ENCODE peak calls at places on chromosomes 3 and 15, in nine cellular contexts. P, R, Q, B, F, C, K, W and S are unnamed samples.

GRCh38 chr3:45654344-45654934 is 34.8 kb upstream of the SACM1L start:
- DNase-seq in R (no peak), F (no peak), Q (no peak), B (peak), W (no peak), P (no peak), K (peak), C (no peak), S (no peak)

GRCh38 chr15:98503970-98504369 is 144.4 kb upstream of the IGF1R start:
- DNase-seq in K (no peak), R (no peak), W (peak), B (no peak), C (peak), F (no peak), Q (no peak), P (no peak), S (no peak)

GRCh38 chr3:72679540-72680198 is 168.6 kb downstream of the SHQ1 start:
- DNase-seq in Q (no peak), R (no peak), K (no peak), F (no peak), P (peak), C (peak), W (no peak), B (peak), S (peak)

GRCh38 chr3:155233213-155233612 is 60.3 kb downstream of the STRIT1 start:
- DNase-seq in B (no peak), Q (no peak), R (no peak), K (no peak), C (peak), W (peak), P (peak), F (no peak), S (peak)

GRCh38 chr15:66657062-66658020 is 44.7 kb upstream of the SMAD6 start:
- DNase-seq in R (no peak), W (no peak), P (no peak), B (no peak), Q (no peak), F (no peak), C (no peak), K (peak), S (no peak)

GRCh38 chr3:29183346-29184087 is 97.4 kb upstream of the RBMS3 start:
- DNase-seq in K (no peak), P (peak), R (no peak), B (no peak), C (peak), W (no peak), Q (no peak), F (no peak), S (no peak)

GRCh38 chr3:69740103-69741021 is 1.1 kb downstream of the MITF start:
- DNase-seq in F (peak), Q (no peak), R (no peak), C (no peak), P (no peak), B (peak), W (peak), K (peak), S (no peak)

GRCh38 chr3:174153875-174154274 is 705.3 kb upstream of the NAALADL2 start:
- DNase-seq in W (no peak), C (peak), K (no peak), F (no peak), P (peak), R (no peak), B (no peak), Q (no peak), S (no peak)

GRCh38 chr3:111999924-112000835 is 1.5 kb downstream of the TAGLN3 start:
- DNase-seq in W (no peak), R (no peak), F (no peak), B (peak), Q (no peak), K (peak), P (no peak), C (no peak), S (no peak)

GRCh38 chr3:54065140-54065539 is 57.2 kb upstream of the CACNA2D3 start:
- DNase-seq in K (no peak), R (no peak), P (no peak), C (no peak), W (no peak), B (no peak), F (no peak), Q (no peak), S (no peak)

GRCh38 chr15:74664028-74664616 is 31.7 kb downstream of the EDC3 start:
- DNase-seq in R (no peak), Q (no peak), B (no peak), P (peak), W (peak), K (no peak), C (peak), F (no peak), S (peak)

GRCh38 chr3:18669374-18669773 is 244.2 kb upstream of the SATB1 start:
- DNase-seq in C (no peak), B (no peak), Q (no peak), W (no peak), K (no peak), F (no peak), R (no peak), P (no peak), S (no peak)

GRCh38 chr3:139182598-139182997 is 137.9 kb upstream of the PRR23C start:
- DNase-seq in Q (no peak), C (no peak), P (no peak), F (no peak), B (no peak), R (no peak), W (no peak), K (no peak), S (no peak)

GRCh38 chr15:31857194-31857593 is 173.1 kb upstream of the CHRNA7 start:
- DNase-seq in B (no peak), K (peak), C (no peak), R (no peak), P (no peak), W (no peak), F (no peak), Q (no peak), S (no peak)

GRCh38 chr3:54321515-54321914 is 199.2 kb downstream of the CACNA2D3 start:
- DNase-seq in Q (no peak), R (no peak), W (no peak), P (no peak), B (no peak), F (no peak), K (peak), C (no peak), S (no peak)

GRCh38 chr3:107690522-107691138 is 167.9 kb downstream of the BBX start:
- DNase-seq in F (no peak), W (no peak), B (peak), C (peak), P (peak), K (peak), R (no peak), Q (peak), S (no peak)

GRCh38 chr15:91942676-91943417 is 89.3 kb downstream of the SLCO3A1 start:
- DNase-seq in Q (peak), R (peak), C (peak), P (peak), W (peak), F (no peak), B (peak), K (no peak), S (peak)

GRCh38 chr15:76193934-76194333 is 117.3 kb downstream of the ETFA start:
- DNase-seq in P (no peak), B (no peak), Q (no peak), W (no peak), F (no peak), C (no peak), K (no peak), R (no peak), S (no peak)

GRCh38 chr3:194189243-194189791 is 53.4 kb downstream of the HES1 start:
- DNase-seq in K (no peak), W (no peak), F (no peak), C (no peak), P (no peak), B (no peak), Q (no peak), R (no peak), S (peak)

GRCh38 chr3:113110263-113110662 is 101.1 kb upstream of the BOC start:
- DNase-seq in Q (no peak), C (no peak), F (no peak), B (no peak), K (no peak), R (no peak), P (no peak), W (no peak), S (no peak)

GRCh38 chr3:30683769-30684168 is 77.4 kb downstream of the TGFBR2 start:
- DNase-seq in W (no peak), R (no peak), Q (no peak), K (no peak), F (no peak), B (no peak), C (no peak), P (no peak), S (no peak)

GRCh38 chr3:53100818-53101466 is 29.3 kb downstream of the RFT1 start:
- DNase-seq in F (no peak), B (no peak), R (no peak), W (no peak), K (no peak), C (no peak), Q (no peak), P (no peak), S (no peak)

GRCh38 chr3:151213881-151214280 is 10.9 kb upstream of the GPR171 start:
- DNase-seq in P (peak), Q (no peak), R (no peak), B (no peak), K (no peak), C (peak), F (no peak), W (no peak), S (no peak)

GRCh38 chr3:159170436-159171003 is 368.7 kb downstream of the MFSD1 start:
- DNase-seq in B (no peak), R (no peak), W (no peak), F (no peak), K (no peak), C (no peak), P (peak), Q (no peak), S (no peak)

GRCh38 chr3:42036483-42036823 is 54.7 kb upstream of the TRAK1 start:
- DNase-seq in K (no peak), C (peak), F (no peak), B (no peak), R (no peak), W (peak), P (peak), Q (peak), S (peak)

GRCh38 chr15:34679326-34679725 is 75.5 kb downstream of the GJD2 start:
- DNase-seq in P (no peak), R (no peak), K (no peak), W (no peak), Q (no peak), B (no peak), F (no peak), C (peak), S (no peak)

GRCh38 chr3:157700405-157700804 is 197.2 kb upstream of the VEPH1 start:
- DNase-seq in W (no peak), F (no peak), K (peak), B (peak), C (no peak), P (no peak), Q (no peak), R (no peak), S (no peak)

GRCh38 chr3:120214161-120214560 is 70.9 kb downstream of the GPR156 start:
- DNase-seq in C (no peak), P (no peak), Q (no peak), R (no peak), W (no peak), B (no peak), F (no peak), K (peak), S (peak)

GRCh38 chr15:40336129-40337122 is 4.3 kb downstream of the CCDC9B start:
- DNase-seq in C (no peak), B (peak), R (no peak), W (no peak), K (peak), F (no peak), Q (no peak), P (no peak), S (no peak)

GRCh38 chr3:65352951-65353350 is 665.2 kb upstream of the ADAMTS9 start:
- DNase-seq in B (no peak), F (no peak), Q (no peak), R (no peak), P (no peak), W (no peak), C (no peak), K (no peak), S (no peak)

GRCh38 chr15:32981536-32981935 is 213.0 kb downstream of the FMN1 start:
- DNase-seq in F (no peak), B (no peak), Q (no peak), K (no peak), C (no peak), P (no peak), R (no peak), W (no peak), S (no peak)

GRCh38 chr3:155079795-155080546 is at the start of gene MME:
- DNase-seq in P (peak), K (peak), B (peak), F (peak), Q (no peak), W (no peak), C (peak), R (no peak), S (peak)

GRCh38 chr15:49255966-49256759 is 86.1 kb downstream of the GALK2 start:
- DNase-seq in W (no peak), C (peak), K (no peak), P (no peak), B (no peak), F (no peak), R (no peak), Q (no peak), S (no peak)
- H3K4me3 ChIP-seq in W (no peak), C (no peak), K (no peak), P (no peak), B (no peak), F (no peak), R (no peak), Q (no peak), S (no peak)

DNA sequence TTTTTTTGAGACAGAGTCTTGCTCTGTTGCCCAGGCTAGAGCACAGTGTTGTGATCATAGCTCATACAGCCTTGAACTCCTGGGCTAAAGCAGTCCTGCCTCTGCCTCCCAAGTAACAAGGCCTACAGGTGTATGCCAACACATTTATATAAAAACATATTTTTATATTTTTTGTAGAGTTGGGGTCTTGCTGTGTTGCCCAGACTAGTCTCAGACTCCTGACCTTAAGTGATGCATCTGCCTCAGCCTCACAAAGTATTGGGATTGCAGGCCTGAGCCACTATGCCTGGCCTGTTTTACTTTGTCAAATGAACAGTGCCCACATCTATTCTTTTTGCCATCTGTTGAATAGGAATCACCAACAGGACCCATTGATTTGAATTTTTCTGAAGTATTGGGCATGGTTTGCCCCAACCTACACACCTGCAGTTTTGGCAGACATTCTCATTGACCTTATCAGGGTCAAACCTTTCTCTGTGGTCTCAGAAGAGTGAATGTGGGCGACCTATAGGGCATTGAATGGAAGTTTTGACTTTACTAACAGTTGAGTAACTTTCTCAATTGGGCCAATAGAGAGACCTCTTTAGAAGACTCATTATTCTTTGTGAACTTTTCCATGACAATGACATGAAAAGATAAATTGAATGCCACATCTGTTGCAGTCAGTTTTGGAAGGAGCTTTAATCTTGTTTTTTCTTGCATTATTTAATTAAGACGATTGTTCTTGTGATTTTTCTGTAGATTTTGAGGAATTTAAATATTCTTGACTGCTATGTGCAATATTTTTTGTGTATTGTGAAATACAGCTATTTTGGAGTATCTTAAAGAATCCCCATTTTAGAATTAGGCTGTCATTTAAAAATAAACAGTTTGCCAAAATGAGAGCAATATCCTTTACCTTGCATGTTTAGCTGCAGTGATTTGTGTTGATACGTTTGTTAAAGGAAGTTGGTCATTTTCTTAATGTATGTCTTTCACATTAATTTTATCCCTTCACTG is 2.7 kb downstream of the IREB2 start:
- DNase-seq in W (no peak), Q (no peak), F (no peak), R (no peak), K (no peak), B (no peak), C (no peak), P (no peak), S (no peak)
- H3K4me3 ChIP-seq in W (no peak), Q (no peak), F (no peak), R (no peak), K (no peak), B (no peak), C (no peak), P (no peak), S (no peak)

GRCh38 chr3:16146015-16146730 is 28.3 kb upstream of the GALNT15 start:
- DNase-seq in F (no peak), W (no peak), C (no peak), P (no peak), R (no peak), B (no peak), Q (no peak), K (no peak), S (no peak)
- H3K4me3 ChIP-seq in F (no peak), W (no peak), C (no peak), P (no peak), R (no peak), B (no peak), Q (no peak), K (no peak), S (no peak)

GRCh38 chr3:126978291-126978690 is 4.6 kb upstream of the PLXNA1 start:
- DNase-seq in Q (no peak), P (no peak), F (no peak), C (no peak), B (no peak), K (no peak), W (no peak), R (no peak), S (no peak)

GRCh38 chr3:126980266-126980811 is 2.6 kb upstream of the PLXNA1 start:
- DNase-seq in P (no peak), K (no peak), F (no peak), Q (no peak), B (no peak), R (no peak), W (no peak), C (no peak), S (no peak)

GRCh38 chr3:126976906-126977305 is 6.0 kb upstream of the PLXNA1 start:
- DNase-seq in B (no peak), C (no peak), F (no peak), R (no peak), K (no peak), P (no peak), W (no peak), Q (no peak), S (no peak)

GRCh38 chr3:126977821-126978220 is 5.1 kb upstream of the PLXNA1 start:
- DNase-seq in K (no peak), Q (no peak), W (no peak), C (no peak), B (no peak), F (no peak), P (no peak), R (no peak), S (no peak)

GRCh38 chr3:126979076-126979628 is 3.8 kb upstream of the PLXNA1 start:
- DNase-seq in R (no peak), Q (no peak), B (no peak), F (no peak), K (no peak), P (no peak), C (no peak), W (no peak), S (no peak)
- H3K4me3 ChIP-seq in R (no peak), Q (no peak), B (no peak), F (no peak), K (no peak), P (no peak), C (no peak), W (no peak), S (no peak)

GRCh38 chr3:50156991-50157493 is 1.9 kb downstream of the SEMA3F start:
- DNase-seq in K (peak), R (no peak), F (no peak), W (no peak), Q (peak), B (no peak), C (peak), P (no peak), S (no peak)

GRCh38 chr3:50156549-50156948 is 1.4 kb downstream of the SEMA3F start:
- DNase-seq in P (no peak), B (no peak), R (no peak), K (peak), C (no peak), Q (no peak), W (no peak), F (no peak), S (no peak)

GRCh38 chr3:50154840-50155490 is at the start of gene SEMA3F:
- DNase-seq in B (peak), F (no peak), W (peak), Q (peak), R (peak), K (peak), P (peak), C (peak), S (peak)

GRCh38 chr3:50155491-50155878 is 361 bp downstream of the SEMA3F start:
- DNase-seq in Q (no peak), F (no peak), B (no peak), W (no peak), C (no peak), K (no peak), R (no peak), P (no peak), S (no peak)

GRCh38 chr3:50155891-50156290 is 767 bp downstream of the SEMA3F start:
- DNase-seq in B (no peak), Q (no peak), F (no peak), P (no peak), C (no peak), K (peak), W (no peak), R (no peak), S (no peak)
- H3K4me3 ChIP-seq in B (no peak), Q (peak), F (peak), P (peak), C (peak), K (peak), W (peak), R (no peak), S (peak)

DNA sequence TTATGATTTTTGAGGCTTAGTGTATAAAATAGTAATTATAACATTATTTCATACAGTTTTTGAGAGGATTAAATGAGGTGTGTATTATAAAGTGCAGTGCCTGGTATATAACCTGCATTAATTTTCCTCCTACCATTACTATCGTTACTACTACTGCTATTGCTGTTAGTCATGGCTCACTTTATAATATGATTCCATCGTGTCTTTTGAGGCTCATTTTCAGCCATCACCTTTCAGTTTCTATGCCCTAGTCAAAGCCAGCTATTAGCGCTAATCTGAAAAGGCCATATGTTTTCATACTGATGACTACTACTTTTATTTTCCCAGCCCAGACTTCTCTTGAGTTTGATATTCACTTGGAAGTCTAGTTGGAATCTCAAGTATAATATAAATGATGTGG is 5.5 kb downstream of the MEF2A start:
- DNase-seq in P (no peak), F (no peak), W (no peak), B (no peak), R (no peak), C (no peak), Q (no peak), K (no peak), S (no peak)
- H3K4me3 ChIP-seq in P (no peak), F (no peak), W (no peak), B (no peak), R (no peak), C (no peak), Q (no peak), K (no peak), S (no peak)

GRCh38 chr3:43995929-43996378 is 245.7 kb upstream of the TOPAZ1 start:
- DNase-seq in P (no peak), K (peak), F (no peak), W (no peak), R (no peak), Q (no peak), C (no peak), B (peak), S (no peak)

GRCh38 chr3:43998841-43999805 is 242.6 kb upstream of the TOPAZ1 start:
- DNase-seq in F (no peak), R (no peak), B (peak), P (peak), C (peak), Q (peak), W (no peak), K (peak), S (peak)

GRCh38 chr3:43996379-43997301 is 245.0 kb upstream of the TOPAZ1 start:
- DNase-seq in W (no peak), R (no peak), B (peak), Q (peak), C (peak), F (no peak), K (peak), P (peak), S (peak)

GRCh38 chr3:43998374-43998840 is 243.3 kb upstream of the TOPAZ1 start:
- DNase-seq in Q (no peak), C (peak), P (peak), R (no peak), W (no peak), F (no peak), B (peak), K (peak), S (no peak)

GRCh38 chr3:43997788-43998373 is 243.8 kb upstream of the TOPAZ1 start:
- DNase-seq in C (peak), F (no peak), K (peak), P (peak), Q (no peak), R (no peak), W (no peak), B (no peak), S (no peak)
- H3K4me3 ChIP-seq in C (peak), F (peak), K (peak), P (peak), Q (peak), R (no peak), W (no peak), B (peak), S (no peak)

GRCh38 chr3:49859576-49860305 is 3.4 kb upstream of the TRAIP start:
- DNase-seq in F (no peak), C (no peak), Q (no peak), W (no peak), K (no peak), R (no peak), B (no peak), P (no peak), S (no peak)

GRCh38 chr3:49856181-49857005 is at the start of gene TRAIP:
- DNase-seq in P (peak), K (peak), C (peak), B (peak), W (peak), Q (peak), F (peak), R (peak), S (peak)

GRCh38 chr3:49855662-49856061 is 702 bp downstream of the TRAIP start:
- DNase-seq in R (no peak), C (no peak), P (no peak), K (no peak), B (no peak), W (no peak), F (no peak), Q (no peak), S (no peak)
- H3K4me3 ChIP-seq in R (peak), C (peak), P (peak), K (peak), B (peak), W (no peak), F (peak), Q (peak), S (peak)